ENCODE peak calls at places on chromosome 18, in four cellular contexts. Q is GM23338; P is heart left ventricle; H is activated CD8-positive, alpha-beta T cell treated with anti-CD3 and anti-CD28 coated beads for 36 hours. B is an unnamed sample.

GRCh38 chr18:68803371-68803770 is 5.5 kb downstream of the CCDC102B start:
- ATAC-seq in H (no peak), P (peak), Q (no peak), B (peak)

GRCh38 chr18:31419457-31419932 is 28.0 kb upstream of the DSG3 start:
- ATAC-seq in H (no peak), Q (no peak), P (no peak), B (no peak)

GRCh38 chr18:60235164-60235563 is 137.4 kb downstream of the MC4R start:
- ATAC-seq in Q (no peak), H (no peak), P (no peak), B (no peak)

GRCh38 chr18:63844254-63844653 is 43.3 kb upstream of the SERPINB2 start:
- ATAC-seq in H (no peak), P (no peak), Q (peak), B (no peak)

GRCh38 chr18:22193466-22193865 is 24.1 kb downstream of the GATA6 start:
- ATAC-seq in H (no peak), Q (peak), P (peak), B (no peak)

GRCh38 chr18:77165489-77166415 is 33.2 kb upstream of the MBP start:
- ATAC-seq in H (no peak), P (peak), Q (no peak), B (peak)

GRCh38 chr18:76265375-76266225 is 229.4 kb downstream of the ZNF516 start:
- ATAC-seq in Q (no peak), H (no peak), P (peak), B (peak)

GRCh38 chr18:56490942-56491341 is 147.4 kb downstream of the TXNL1 start:
- ATAC-seq in Q (no peak), P (no peak), H (no peak), B (no peak)